ENCODE peak calls at places on chromosomes 1 and 21, in ten cellular contexts. J is astrocyte, E is K562, A is PC-9, D is MM.1S, Y is GM23338, L is mammary epithelial cell, N is endothelial cell of umbilical vein, U is fibroblast of lung, K is neural progenitor cell. R is an unnamed sample.
A peak's percentile ranks its signal among the peaks of the same experiment; 100 is the strongest.

GRCh38 chr1:178609015-178609414 is 96.1 kb downstream of the TEX35 start:
- DNase-seq in K (no peak), J (peak; percentile 74), N (peak; percentile 15), Y (no peak), L (peak; percentile 86), A (peak; percentile 86), U (peak; percentile 79), D (no peak), E (no peak), R (no peak)

GRCh38 chr1:89203166-89203565 is 4.4 kb upstream of the GBP4 start:
- DNase-seq in D (no peak), L (peak; percentile 48), U (peak; percentile 6), A (no peak), Y (no peak), J (no peak), E (no peak), N (no peak), K (no peak), R (no peak)

GRCh38 chr1:15674760-15675159 is 9.4 kb upstream of the PLEKHM2 start:
- DNase-seq in Y (no peak), E (peak; percentile 46), A (no peak), K (no peak), U (no peak), L (no peak), J (no peak), N (no peak), D (no peak), R (no peak)

GRCh38 chr1:200917291-200917817 is 22.7 kb downstream of the INAVA start:
- DNase-seq in E (no peak), J (no peak), A (no peak), K (peak; percentile 25), Y (no peak), U (no peak), D (no peak), N (no peak), L (peak; percentile 81), R (no peak)

GRCh38 chr1:35914706-35915105 is 16.2 kb upstream of the AGO3 start:
- DNase-seq in D (no peak), K (no peak), Y (no peak), J (no peak), N (no peak), A (no peak), E (no peak), L (no peak), U (no peak), R (no peak)

GRCh38 chr21:40002978-40003377 is 135.7 kb downstream of the PCP4 start:
- DNase-seq in D (no peak), K (no peak), U (no peak), E (no peak), L (no peak), J (no peak), A (no peak), Y (no peak), N (no peak), R (no peak)

GRCh38 chr1:81802601-81803422 is 2.1 kb downstream of the ADGRL2 start:
- DNase-seq in J (peak; percentile 30), N (peak; percentile 77), K (peak; percentile 76), A (no peak), E (no peak), U (peak; percentile 56), D (peak; percentile 41), Y (peak; percentile 58), L (peak; percentile 61), R (peak; percentile 85)

GRCh38 chr1:222466150-222466865 is 81.6 kb downstream of the HHIPL2 start:
- DNase-seq in N (no peak), J (no peak), L (no peak), D (no peak), E (no peak), U (no peak), K (no peak), A (no peak), Y (no peak), R (no peak)

GRCh38 chr1:10378071-10378841 is 20.6 kb upstream of the PGD start:
- DNase-seq in L (peak; percentile 14), E (peak; percentile 49), Y (peak; percentile 27), A (peak; percentile 96), D (no peak), J (peak; percentile 94), K (no peak), U (peak; percentile 96), N (peak; percentile 44), R (peak; percentile 48)

GRCh38 chr1:165408518-165408917 is 36.4 kb downstream of the RXRG start:
- DNase-seq in Y (peak; percentile 85), E (peak; percentile 57), U (peak; percentile 6), N (peak; percentile 19), L (peak; percentile 30), J (peak; percentile 6), A (no peak), K (peak; percentile 75), D (peak; percentile 30), R (peak; percentile 78)

GRCh38 chr1:10529772-10530171 is 55.0 kb downstream of the PEX14 start:
- DNase-seq in J (no peak), K (peak; percentile 49), N (peak; percentile 3), L (no peak), Y (peak; percentile 92), E (no peak), A (no peak), D (no peak), U (no peak), R (no peak)

GRCh38 chr1:36411674-36412648 is 14.3 kb upstream of the LSM10 start:
- DNase-seq in D (peak; percentile 46), A (peak; percentile 57), Y (peak; percentile 76), K (peak; percentile 16), U (peak; percentile 61), L (peak; percentile 51), E (peak; percentile 76), N (peak; percentile 26), J (peak; percentile 40), R (no peak)

GRCh38 chr1:212612251-212612961 is 3.8 kb downstream of the ATF3 start:
- DNase-seq in N (no peak), K (no peak), Y (no peak), A (no peak), E (no peak), D (no peak), L (no peak), U (no peak), J (no peak), R (no peak)

GRCh38 chr21:44551290-44552015 is at the start of gene KRTAP10-2:
- DNase-seq in U (peak; percentile 1), Y (no peak), D (no peak), A (no peak), N (no peak), K (no peak), E (no peak), J (no peak), L (no peak), R (no peak)

GRCh38 chr1:205774277-205775014 is 836 bp downstream of the RAB29 start:
- DNase-seq in L (peak; percentile 14), K (peak; percentile 42), U (peak; percentile 8), N (peak; percentile 41), D (no peak), J (no peak), A (no peak), E (peak; percentile 56), Y (peak; percentile 65), R (peak; percentile 63)
- TF ChIP-seq EZH2 in L (no peak), K (peak; percentile 75), U (no peak), N (no peak), D (no peak), J (no peak), A (no peak), E (no peak), Y (no peak), R (no peak)

GRCh38 chr1:150363426-150364230 is at the start of gene RPRD2:
- DNase-seq in J (peak; percentile 97), N (peak; percentile 99), E (peak; percentile 99), K (peak; percentile 100), Y (peak; percentile 100), D (peak; percentile 100), U (peak; percentile 98), L (peak; percentile 99), A (peak; percentile 98), R (peak; percentile 100)

GRCh38 chr1:150366416-150367296 is 2.7 kb downstream of the RPRD2 start:
- DNase-seq in Y (peak; percentile 25), L (peak; percentile 23), U (peak; percentile 42), K (no peak), E (no peak), N (peak; percentile 38), A (no peak), J (peak; percentile 11), D (no peak), R (no peak)

GRCh38 chr1:150362721-150363425 is 1.1 kb upstream of the RPRD2 start:
- DNase-seq in L (no peak), K (no peak), A (no peak), D (no peak), E (no peak), J (peak; percentile 3), Y (peak; percentile 13), N (no peak), U (no peak), R (no peak)

GRCh38 chr1:150365945-150366344 is 2.0 kb downstream of the RPRD2 start:
- DNase-seq in N (peak; percentile 38), D (no peak), E (no peak), K (no peak), A (no peak), Y (no peak), L (peak; percentile 21), J (no peak), U (peak; percentile 7), R (no peak)

GRCh38 chr1:150364231-150365003 is 470 bp downstream of the RPRD2 start:
- DNase-seq in Y (peak; percentile 80), N (peak; percentile 85), J (peak; percentile 51), A (peak; percentile 62), E (peak; percentile 69), U (peak; percentile 77), L (peak; percentile 81), D (peak; percentile 89), K (peak; percentile 89), R (peak; percentile 91)
- H3K4me2 ChIP-seq in Y (peak overlapping the region; percentile 86), N (peak overlapping the region; percentile 100), J (peak overlapping the region; percentile 93), A (peak overlapping the region; percentile 84), E (peak overlapping the region; percentile 96), U (peak overlapping the region; percentile 86), L (peak overlapping the region; percentile 99), D (peak overlapping the region; percentile 90), K (peak overlapping the region; percentile 91), R (peak overlapping the region; percentile 80)

GRCh38 chr1:27979859-27980201 is 20.1 kb downstream of the XKR8 start:
- DNase-seq in E (no peak), K (no peak), D (no peak), N (no peak), U (no peak), Y (no peak), J (no peak), A (no peak), L (no peak), R (no peak)
- TF ChIP-seq CTCF in E (no peak), K (no peak), D (no peak), N (no peak), U (no peak), Y (no peak), J (no peak), A (no peak), L (no peak), R (no peak)

DNA sequence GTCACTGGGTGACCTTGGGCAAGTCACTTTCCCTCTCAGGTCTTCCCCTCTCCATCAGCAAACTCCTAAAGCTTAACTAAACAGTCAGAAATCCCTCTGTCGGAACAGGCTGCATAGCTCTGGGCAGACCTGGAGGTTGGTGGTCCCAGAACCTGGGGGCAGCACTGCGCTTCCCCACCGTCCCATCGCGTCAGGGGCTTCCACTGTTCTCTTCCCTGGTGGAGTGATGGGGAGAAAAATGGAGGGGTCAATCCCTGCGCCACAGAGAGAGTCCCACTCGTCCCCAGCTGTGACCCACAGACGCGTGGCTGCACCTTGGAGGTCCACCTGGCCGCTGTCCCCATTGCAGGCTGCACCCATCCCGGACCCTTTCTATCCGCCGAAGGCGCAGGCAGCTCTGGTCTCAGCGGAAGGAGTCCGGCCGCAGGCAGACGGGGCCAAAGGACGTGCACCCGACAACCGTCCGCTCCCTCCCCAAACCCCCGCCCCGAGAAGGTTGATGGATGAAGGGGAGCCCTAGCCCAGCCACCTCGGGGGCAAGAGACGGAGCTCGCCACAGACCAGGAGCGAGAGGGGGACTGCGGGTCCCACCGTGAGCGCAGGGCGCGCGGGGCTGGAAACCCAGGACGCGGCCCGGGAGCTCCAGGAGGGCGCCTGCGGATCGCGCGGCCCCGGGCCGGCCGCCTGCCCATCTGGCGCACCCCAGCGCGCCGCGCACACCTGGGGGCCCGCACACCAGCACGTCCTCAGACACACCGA is 585 bp upstream of the WNT3A start:
- DNase-seq in U (no peak), D (no peak), E (no peak), L (no peak), Y (peak; percentile 56), N (no peak), K (no peak), J (no peak), A (no peak), R (no peak)
- TF ChIP-seq EZH2 in U (peak; percentile 12), D (no peak), E (no peak), L (peak; percentile 42), Y (peak; percentile 93), N (peak; percentile 70), K (peak; percentile 81), J (peak; percentile 87), A (no peak), R (peak; percentile 18)